ENCODE peak calls at places on chromosome 18, in nine cellular contexts. B, Y, K, H, E, G, V, W and Q are unnamed samples.

GRCh38 chr18:48955528-48956261 is 4.9 kb upstream of the SMAD7 start:
- DNase-seq in B (no peak), Y (peak; percentile 89), K (peak; percentile 65), H (no peak), E (peak; percentile 56), G (no peak), V (peak; percentile 85), W (peak; percentile 69), Q (no peak)

GRCh38 chr18:75253784-75254183 is 43.2 kb downstream of the TSHZ1 start:
- DNase-seq in B (peak; percentile 39), Y (no peak), K (no peak), H (no peak), E (no peak), G (no peak), V (peak; percentile 16), W (no peak), Q (no peak)

GRCh38 chr18:79394438-79395307 is 1.1 kb upstream of the NFATC1 start:
- DNase-seq in B (no peak), Y (no peak), K (peak; percentile 72), H (peak; percentile 44), E (no peak), G (no peak), V (peak; percentile 49), W (peak; percentile 74), Q (peak; percentile 56)

GRCh38 chr18:5370332-5370731 is 74.8 kb upstream of the ZBTB14 start:
- DNase-seq in B (peak; percentile 2), Y (no peak), K (no peak), H (no peak), E (no peak), G (no peak), V (peak; percentile 19), W (no peak), Q (no peak)

GRCh38 chr18:30132959-30133358 is 909.6 kb downstream of the DSC3 start:
- DNase-seq in B (no peak), Y (no peak), K (no peak), H (no peak), E (no peak), G (no peak), V (no peak), W (no peak), Q (no peak)

GRCh38 chr18:56083889-56084288 is 495.9 kb upstream of the TCF4 start:
- DNase-seq in B (no peak), Y (no peak), K (no peak), H (no peak), E (no peak), G (no peak), V (peak; percentile 20), W (no peak), Q (no peak)

GRCh38 chr18:39414009-39414700 is 1848.6 kb upstream of the CELF4 start:
- DNase-seq in B (no peak), Y (no peak), K (no peak), H (peak; percentile 7), E (no peak), G (no peak), V (peak; percentile 82), W (no peak), Q (no peak)

GRCh38 chr18:58028109-58028784 is 15.8 kb upstream of the NEDD4L start:
- DNase-seq in B (no peak), Y (no peak), K (no peak), H (no peak), E (no peak), G (no peak), V (no peak), W (no peak), Q (peak; percentile 27)

GRCh38 chr18:63155169-63155852 is 164.3 kb downstream of the BCL2 start:
- DNase-seq in B (peak; percentile 52), Y (peak; percentile 77), K (peak; percentile 72), H (peak; percentile 46), E (peak; percentile 84), G (peak; percentile 92), V (no peak), W (no peak), Q (peak; percentile 71)

GRCh38 chr18:63158012-63158631 is 161.4 kb downstream of the BCL2 start:
- DNase-seq in B (no peak), Y (no peak), K (no peak), H (no peak), E (no peak), G (no peak), V (no peak), W (no peak), Q (no peak)

GRCh38 chr18:63157293-63158011 is 162.1 kb downstream of the BCL2 start:
- DNase-seq in B (no peak), Y (no peak), K (no peak), H (no peak), E (peak; percentile 30), G (peak; percentile 51), V (no peak), W (no peak), Q (no peak)

GRCh38 chr18:63154350-63155152 is 165.0 kb downstream of the BCL2 start:
- DNase-seq in B (no peak), Y (no peak), K (no peak), H (no peak), E (no peak), G (no peak), V (no peak), W (no peak), Q (no peak)

DNA sequence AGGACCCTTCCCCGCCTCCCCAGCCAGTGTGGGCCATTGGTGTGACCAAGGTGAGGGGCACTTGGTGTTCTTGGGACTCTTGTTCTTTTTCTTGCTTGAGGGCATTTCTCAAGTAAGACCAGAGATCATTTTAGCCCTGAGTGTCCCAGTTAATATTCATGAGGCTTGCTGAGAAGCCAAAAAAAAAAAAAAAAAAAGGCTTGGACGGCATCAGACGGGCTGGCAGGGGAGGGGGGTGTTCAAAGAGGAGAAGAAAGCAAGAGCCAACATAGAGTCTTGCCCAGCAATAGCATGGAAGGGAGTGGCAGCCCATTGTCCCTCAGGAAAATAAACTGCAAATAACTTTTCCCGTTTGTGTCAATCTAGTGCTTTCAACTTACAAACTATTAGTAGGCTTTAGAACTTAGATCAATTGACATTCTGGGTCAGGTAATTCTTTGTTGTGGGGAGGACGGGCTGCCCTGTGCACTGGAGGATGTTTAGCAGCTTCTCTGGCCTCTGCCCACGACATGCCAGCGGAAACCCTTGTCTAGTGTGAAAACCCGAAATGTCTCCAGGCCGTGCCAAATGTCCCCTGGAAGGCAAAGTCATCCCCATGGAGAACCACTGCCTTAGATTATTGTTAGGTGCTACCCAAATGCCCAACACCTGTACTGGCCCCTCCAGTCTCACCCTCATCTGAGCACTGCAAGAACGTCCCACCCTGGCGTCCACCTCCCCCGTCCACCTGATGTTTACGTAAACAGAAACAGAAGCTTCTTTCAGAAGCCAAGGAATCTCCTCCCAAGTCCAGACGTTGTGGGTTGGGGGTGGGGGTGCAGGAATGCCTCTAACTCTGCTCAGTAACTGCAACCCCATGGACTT is 163.4 kb downstream of the BCL2 start:
- DNase-seq in B (no peak), Y (no peak), K (no peak), H (no peak), E (no peak), G (no peak), V (no peak), W (no peak), Q (no peak)
- TF ChIP-seq POLR2A in B (no peak), Y (no peak), K (no peak), H (no peak), E (no peak), G (no peak), V (no peak), W (no peak), Q (no peak)

GRCh38 chr18:3117493-3118192 is 102.1 kb downstream of the MYOM1 start:
- DNase-seq in B (no peak), Y (no peak), K (no peak), H (peak; percentile 82), E (peak; percentile 84), G (no peak), V (no peak), W (no peak), Q (no peak)
- TF ChIP-seq POLR2A in B (no peak), Y (no peak), K (no peak), H (no peak), E (peak; percentile 40), G (no peak), V (no peak), W (no peak), Q (no peak)

DNA sequence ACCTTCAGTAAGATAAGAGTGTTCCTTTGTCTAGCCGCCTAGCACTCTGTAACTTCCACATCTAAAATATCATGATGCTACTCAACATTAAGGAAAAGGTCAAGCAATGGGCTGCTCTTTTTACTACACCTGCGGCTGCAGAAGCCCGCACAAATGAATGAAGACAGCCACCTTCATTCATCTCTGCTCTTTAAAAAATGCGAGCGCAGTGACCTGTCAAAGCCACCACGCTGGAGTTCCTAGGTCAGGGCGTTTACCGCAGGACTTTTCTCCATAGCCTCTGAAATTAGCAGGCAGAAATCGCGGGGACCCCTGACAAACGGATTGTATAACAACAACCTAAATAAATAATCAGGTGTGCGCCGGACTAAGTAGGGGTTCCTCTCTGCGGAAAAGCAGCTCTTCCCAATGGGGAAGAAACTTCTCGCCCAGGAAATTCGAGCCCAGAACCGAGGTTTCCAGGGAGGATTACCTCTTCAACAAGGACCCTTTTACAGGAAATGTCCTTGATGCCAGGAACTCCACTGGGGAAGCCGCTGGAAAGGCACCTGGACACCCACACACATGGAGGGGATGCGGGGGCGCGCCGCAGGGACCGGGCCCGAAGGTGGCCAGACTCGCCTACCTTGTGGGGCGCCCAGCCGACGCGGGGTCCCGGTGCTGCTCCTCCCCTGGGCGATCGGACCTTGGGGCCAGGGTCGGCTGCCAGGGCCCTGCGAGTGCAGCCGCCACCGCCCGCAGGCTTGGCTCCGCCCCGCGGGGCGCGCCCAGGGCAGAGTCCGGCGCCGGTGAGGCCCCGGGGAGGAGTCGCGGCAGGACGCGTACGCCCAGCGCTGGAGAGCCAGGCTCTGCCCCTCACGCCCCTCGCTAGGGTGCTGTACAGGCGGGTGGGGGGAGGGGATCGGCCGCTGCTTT is at the start of gene CCDC68:
- DNase-seq in B (no peak), Y (no peak), K (peak; percentile 74), H (peak; percentile 48), E (peak; percentile 77), G (peak; percentile 88), V (no peak), W (no peak), Q (peak; percentile 85)
- TF ChIP-seq POLR2A in B (no peak), Y (peak; percentile 20), K (no peak), H (no peak), E (peak; percentile 47), G (peak; percentile 83), V (no peak), W (no peak), Q (peak; percentile 21)

GRCh38 chr18:26864658-26865057 is 849 bp downstream of the AQP4 start:
- DNase-seq in B (no peak), Y (no peak), K (no peak), H (no peak), E (no peak), G (no peak), V (no peak), W (no peak), Q (no peak)

GRCh38 chr18:26863122-26863879 is 2.2 kb downstream of the AQP4 start:
- DNase-seq in B (no peak), Y (peak; percentile 90), K (peak; percentile 87), H (peak; percentile 33), E (peak; percentile 74), G (peak; percentile 74), V (no peak), W (peak; percentile 27), Q (no peak)

GRCh38 chr18:26867471-26867870 is 2.0 kb upstream of the AQP4 start:
- DNase-seq in B (no peak), Y (no peak), K (no peak), H (no peak), E (no peak), G (no peak), V (no peak), W (no peak), Q (no peak)

GRCh38 chr18:26863921-26864497 is 1.5 kb downstream of the AQP4 start:
- DNase-seq in B (no peak), Y (no peak), K (no peak), H (no peak), E (no peak), G (no peak), V (no peak), W (no peak), Q (no peak)

DNA sequence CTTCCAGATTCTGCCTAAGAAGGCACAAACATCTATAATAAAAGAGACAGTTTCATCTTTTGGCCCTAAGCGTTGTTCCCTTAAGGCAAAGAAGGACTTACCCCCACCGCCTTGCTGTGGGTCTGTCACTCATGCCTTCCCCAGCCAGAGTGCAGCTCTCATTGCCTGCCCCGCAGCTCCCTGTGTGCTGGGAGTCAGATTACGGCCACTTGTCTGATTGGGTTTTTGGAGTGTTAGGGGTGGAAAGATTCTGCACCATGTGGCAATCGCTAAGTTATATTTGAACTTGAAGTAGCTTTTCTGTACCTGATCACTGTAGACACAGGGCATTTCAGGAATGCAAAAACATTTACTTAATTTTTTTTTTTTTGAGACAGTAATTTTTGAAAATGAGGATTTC is at the start of gene AQP4:
- DNase-seq in B (no peak), Y (peak; percentile 79), K (peak; percentile 59), H (no peak), E (no peak), G (no peak), V (no peak), W (no peak), Q (no peak)
- TF ChIP-seq POLR2A in B (no peak), Y (peak; percentile 54), K (no peak), H (no peak), E (no peak), G (no peak), V (no peak), W (no peak), Q (no peak)